ENCODE peak calls at places on chromosomes 5 and 9, in six cellular contexts. Z is HepG2, S is K562, H is GM12892, Y is H1, C is GM12878. A is an unnamed sample.

GRCh38 chr9:69573666-69574456 is 98.3 kb downstream of the APBA1 start:
- DNase-seq in H (no peak), Y (no peak), C (no peak), Z (no peak), S (no peak), A (no peak)

GRCh38 chr9:105171076-105171475 is 73.4 kb upstream of the SLC44A1 start:
- DNase-seq in Z (no peak), Y (no peak), H (no peak), S (no peak), C (no peak), A (no peak)

GRCh38 chr9:93622725-93623124 is 46.3 kb downstream of the PHF2 start:
- DNase-seq in Y (peak), S (no peak), Z (no peak), C (no peak), H (no peak), A (no peak)

GRCh38 chr9:108104991-108105390 is 615.4 kb upstream of the KLF4 start:
- DNase-seq in Y (no peak), Z (no peak), H (no peak), C (no peak), S (no peak), A (no peak)

GRCh38 chr9:71716138-71716909 is 52.0 kb downstream of the CEMIP2 start:
- DNase-seq in S (no peak), C (no peak), H (no peak), Z (no peak), Y (no peak), A (no peak)

GRCh38 chr9:14529047-14529446 is 164.2 kb downstream of the ZDHHC21 start:
- DNase-seq in H (no peak), Z (no peak), S (no peak), Y (no peak), C (no peak), A (no peak)

GRCh38 chr5:126054593-126055347 is 368.4 kb upstream of the GRAMD2B start:
- DNase-seq in S (no peak), Y (no peak), Z (no peak), H (no peak), C (no peak), A (no peak)

GRCh38 chr5:112995764-112996618 is 19.4 kb downstream of the DCP2 start:
- DNase-seq in Z (peak), H (no peak), Y (peak), S (peak), C (no peak), A (no peak)

GRCh38 chr5:54344653-54345052 is 34.3 kb upstream of the ARL15 start:
- DNase-seq in C (no peak), S (no peak), H (no peak), Z (no peak), Y (no peak), A (no peak)

GRCh38 chr5:14327624-14328023 is 184.5 kb downstream of the TRIO start:
- DNase-seq in S (no peak), Y (no peak), H (no peak), Z (no peak), C (no peak), A (no peak)

GRCh38 chr5:126659805-126660483 is 59.2 kb downstream of the PHAX start:
- DNase-seq in H (no peak), S (no peak), Z (no peak), Y (no peak), C (no peak), A (no peak)

DNA sequence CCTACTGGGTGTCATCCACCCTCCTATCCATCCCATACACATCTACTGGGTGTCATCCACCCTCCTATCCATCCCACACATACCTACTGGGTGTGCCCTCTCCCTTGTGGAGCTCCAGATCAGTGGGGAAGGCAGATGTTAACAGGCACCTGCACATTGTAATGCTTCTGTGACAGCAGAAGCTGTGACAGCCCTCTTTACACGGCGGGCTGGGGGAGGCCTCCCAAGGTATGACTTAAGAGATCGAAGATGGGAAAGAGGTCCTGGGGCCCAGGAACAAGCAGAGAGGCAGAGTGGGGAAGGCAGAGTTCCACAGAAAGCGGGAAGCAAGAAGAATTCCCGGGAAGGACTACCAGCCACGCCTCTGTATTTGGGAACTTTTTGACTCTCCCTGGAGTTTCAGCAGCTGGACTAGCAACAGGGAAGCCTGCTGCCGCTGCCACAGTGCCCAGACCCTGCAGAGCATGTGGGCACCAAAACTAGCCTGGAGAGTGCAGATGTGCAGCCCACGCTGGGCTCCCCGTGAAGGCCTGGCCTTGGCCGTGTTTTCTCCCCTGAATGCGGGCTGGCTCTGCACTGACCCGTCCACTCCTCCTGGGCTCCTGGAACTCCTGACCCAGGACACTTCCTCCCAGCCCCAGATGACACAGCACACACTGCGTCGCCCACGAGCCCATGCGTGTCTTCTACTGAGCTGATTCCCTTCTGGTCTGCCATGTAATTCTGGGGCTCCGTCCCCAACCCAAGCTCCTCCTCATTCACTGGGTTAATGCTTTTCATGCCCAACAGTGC is 9.3 kb downstream of the TOR1A start:
- DNase-seq in C (no peak), Z (no peak), H (no peak), S (no peak), Y (no peak), A (no peak)
- TF ChIP-seq POLR2A in C (no peak), Z (no peak), H (no peak), S (peak), Y (no peak), A (peak)

GRCh38 chr5:179148703-179149170 is 88.6 kb downstream of the ZNF354C start:
- DNase-seq in Y (no peak), C (no peak), S (no peak), H (no peak), Z (no peak), A (no peak)
- TF ChIP-seq TAF1 in Y (no peak), C (no peak), S (no peak), H (no peak), Z (no peak), A (no peak)

GRCh38 chr9:129176786-129177442 is 1.1 kb downstream of the IER5L start:
- DNase-seq in Y (peak), C (no peak), S (no peak), Z (no peak), H (no peak), A (no peak)
- TF ChIP-seq POLR2A in Y (no peak), C (no peak), S (no peak), Z (no peak), H (no peak), A (no peak)

GRCh38 chr5:177040814-177041410 is 18.4 kb downstream of the ZNF346 start:
- DNase-seq in C (no peak), S (no peak), Y (no peak), H (no peak), Z (no peak), A (no peak)
- TF ChIP-seq TAF1 in C (no peak), S (no peak), Y (no peak), H (no peak), Z (no peak), A (no peak)

DNA sequence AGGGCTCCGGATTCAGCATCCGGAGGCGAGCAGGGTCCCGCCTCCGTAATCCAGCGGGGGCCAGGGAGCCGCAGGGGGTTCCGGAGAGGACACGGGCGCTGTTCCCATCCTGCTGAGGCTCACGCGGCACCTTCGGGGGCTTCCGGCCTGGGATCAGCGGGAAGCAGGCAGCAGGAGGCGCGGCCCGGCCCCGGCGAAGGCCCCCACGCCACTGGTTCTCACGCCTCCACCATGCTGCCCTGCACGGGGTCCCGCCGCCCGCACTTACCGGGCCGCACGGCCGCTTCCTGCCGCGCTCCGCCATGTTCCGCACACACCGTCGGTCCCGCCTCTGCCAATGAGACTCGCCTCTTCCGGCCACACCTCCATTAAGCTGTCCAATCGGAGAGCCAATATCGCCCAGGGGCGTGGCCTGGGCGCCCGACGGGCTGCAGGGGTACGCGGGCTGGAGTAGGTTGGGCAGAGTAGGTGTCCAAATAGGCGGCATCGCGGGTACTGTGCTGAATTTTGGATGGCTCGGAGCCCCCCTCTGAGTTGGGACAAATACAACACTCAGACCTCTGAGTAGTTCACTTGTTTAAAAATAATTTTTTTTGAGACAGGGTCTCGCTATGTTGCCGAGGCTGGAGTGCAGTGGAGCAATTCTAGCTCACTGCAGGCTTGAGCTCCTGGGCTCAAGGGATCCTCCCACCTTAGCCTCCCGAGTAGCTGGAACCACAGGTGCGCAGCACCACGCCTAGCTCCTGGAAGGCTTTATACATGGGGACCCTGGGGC is at the start of gene SPOUT1:
- DNase-seq in C (peak), Y (peak), Z (peak), S (peak), H (peak), A (peak)
- TF ChIP-seq POLR2A in C (peak), Y (peak), Z (peak), S (peak), H (peak), A (peak)

DNA sequence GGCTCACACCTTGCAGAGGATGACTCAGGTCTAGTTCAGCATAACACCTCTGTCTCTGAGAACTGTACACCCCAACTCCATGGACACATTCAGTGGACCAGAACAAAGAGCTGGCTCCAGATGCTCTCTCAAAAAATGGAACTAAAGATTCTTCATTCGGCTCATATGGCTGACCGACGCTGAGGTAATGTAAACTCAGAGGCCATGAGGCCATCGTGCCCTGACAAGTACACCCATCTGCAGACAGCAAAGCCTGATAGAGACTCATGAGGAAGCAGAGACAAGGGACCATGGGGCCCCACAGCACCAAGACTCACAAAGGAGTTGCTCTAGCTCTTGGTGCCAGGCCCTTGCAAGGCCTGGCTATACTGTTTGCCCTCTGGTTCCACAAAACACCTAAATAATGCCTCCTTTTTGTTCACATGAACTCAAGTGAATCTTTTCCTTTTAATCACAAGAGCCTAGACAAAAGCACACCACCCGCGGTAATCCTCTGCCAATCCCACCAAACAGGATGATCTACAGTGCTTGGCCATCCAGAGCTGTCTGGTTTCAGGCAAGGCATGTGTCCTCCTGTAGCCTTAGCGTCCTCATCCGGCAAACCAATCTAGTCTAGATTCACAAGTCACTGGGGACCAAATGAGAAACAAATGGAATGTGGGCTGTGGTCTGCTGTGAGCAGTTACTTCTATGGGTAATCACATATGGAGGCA is 22.8 kb downstream of the MED27 start:
- DNase-seq in Z (no peak), H (no peak), S (no peak), C (no peak), Y (no peak), A (no peak)
- TF ChIP-seq TAF1 in Z (no peak), H (no peak), S (no peak), C (no peak), Y (no peak), A (no peak)

GRCh38 chr9:128420651-128421473 is at the start of gene CERCAM:
- DNase-seq in H (peak), Y (peak), Z (peak), S (peak), C (no peak), A (peak)
- TF ChIP-seq POLR2A in H (no peak), Y (no peak), Z (peak), S (no peak), C (peak), A (no peak)

GRCh38 chr9:129555512-129556203 is 65.2 kb downstream of the C9orf50 start:
- DNase-seq in C (no peak), Y (no peak), Z (no peak), H (no peak), S (no peak), A (no peak)
- TF ChIP-seq TAF1 in C (no peak), Y (no peak), Z (no peak), H (no peak), S (no peak), A (no peak)

DNA sequence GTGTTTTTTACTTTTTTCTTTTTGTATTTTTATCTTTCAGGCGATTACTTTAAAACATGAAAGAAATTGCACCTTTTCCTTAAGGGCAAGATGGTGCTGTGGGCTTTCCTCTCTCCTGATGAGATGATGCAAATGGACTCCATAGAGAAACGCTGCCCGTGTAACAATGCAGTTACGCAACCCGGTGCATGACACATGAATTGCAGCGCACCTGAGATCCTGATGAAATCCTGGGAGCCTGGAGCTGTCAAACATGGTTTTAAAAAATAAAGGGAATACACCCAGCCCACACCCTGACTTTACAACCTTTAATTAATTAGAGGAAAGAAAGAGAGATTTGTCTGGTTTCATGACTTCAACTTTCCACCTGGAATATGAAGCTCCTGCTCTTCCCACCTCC is 179.3 kb downstream of the AUH start:
- DNase-seq in Z (peak), H (no peak), S (no peak), Y (no peak), C (no peak), A (no peak)
- TF ChIP-seq POLR2A in Z (no peak), H (no peak), S (no peak), Y (no peak), C (no peak), A (no peak)

GRCh38 chr5:165029471-165029870 is 1524.1 kb downstream of the MAT2B start:
- DNase-seq in Z (peak), Y (no peak), C (no peak), H (no peak), S (no peak), A (no peak)
- TF ChIP-seq TAF1 in Z (no peak), Y (no peak), C (no peak), H (no peak), S (no peak), A (no peak)